ENCODE peak calls at places on chromosomes 11 and 22, in seven cellular contexts. L, K, Y, A, B, O and I are unnamed samples.
A peak's percentile ranks its signal among the peaks of the same experiment; 100 is the strongest.

GRCh38 chr11:116461789-116462188 is 311.0 kb downstream of the BUD13 start:
- DNase-seq in A (no peak), O (no peak), B (no peak), L (no peak), K (no peak), Y (no peak), I (no peak)

GRCh38 chr11:112525270-112525669 is 264.6 kb upstream of the PLET1 start:
- DNase-seq in L (peak; percentile 71), O (no peak), K (no peak), Y (no peak), A (no peak), B (no peak), I (no peak)

GRCh38 chr22:45830531-45831245 is 146.3 kb downstream of the WNT7B start:
- DNase-seq in K (peak; percentile 83), B (no peak), Y (no peak), O (no peak), A (no peak), L (peak; percentile 77), I (no peak)

GRCh38 chr11:94060401-94060800 is 39.2 kb downstream of the HEPHL1 start:
- DNase-seq in O (no peak), Y (no peak), A (no peak), L (peak; percentile 18), B (no peak), K (peak; percentile 35), I (no peak)

GRCh38 chr11:110818032-110818687 is 105.9 kb upstream of the ARHGAP20 start:
- DNase-seq in K (peak; percentile 60), A (no peak), B (no peak), O (no peak), Y (no peak), L (peak; percentile 76), I (no peak)

GRCh38 chr11:125869526-125869925 is 17.9 kb upstream of the HYLS1 start:
- DNase-seq in L (no peak), A (no peak), Y (no peak), O (no peak), B (no peak), K (no peak), I (no peak)

GRCh38 chr11:126192386-126192785 is 19.1 kb downstream of the RPUSD4 start:
- DNase-seq in Y (no peak), L (no peak), K (no peak), B (no peak), O (no peak), A (no peak), I (no peak)

GRCh38 chr11:131412061-131412460 is 41.6 kb downstream of the NTM start:
- DNase-seq in O (no peak), L (no peak), K (no peak), B (no peak), Y (no peak), A (no peak), I (no peak)

GRCh38 chr22:46833228-46833627 is 70.8 kb downstream of the TBC1D22A start:
- DNase-seq in L (peak; percentile 46), O (no peak), Y (no peak), K (peak; percentile 25), B (peak; percentile 8), A (no peak), I (peak; percentile 59)

GRCh38 chr11:126113515-126113957 is 50.9 kb upstream of the CDON start:
- DNase-seq in Y (no peak), O (no peak), K (peak; percentile 96), L (peak; percentile 87), B (peak; percentile 43), A (no peak), I (peak; percentile 96)

GRCh38 chr11:101866619-101867491 is 48.0 kb upstream of the CEP126 start:
- DNase-seq in L (peak; percentile 63), A (no peak), B (no peak), O (no peak), Y (no peak), K (peak; percentile 69), I (no peak)

GRCh38 chr22:30250713-30251267 is 4.2 kb upstream of the LIF start:
- DNase-seq in K (peak; percentile 86), B (no peak), O (peak; percentile 50), L (peak; percentile 77), Y (no peak), A (no peak), I (no peak)

GRCh38 chr22:38295863-38296262 is 21.4 kb downstream of the CSNK1E start:
- DNase-seq in K (no peak), B (no peak), L (no peak), O (no peak), A (no peak), Y (no peak), I (no peak)

GRCh38 chr11:86802601-86803051 is 2.3 kb downstream of the PRSS23 start:
- DNase-seq in Y (no peak), L (peak; percentile 57), K (peak; percentile 57), A (no peak), B (no peak), O (no peak), I (no peak)

GRCh38 chr11:65852508-65853248 is 5.3 kb downstream of the CFL1 start:
- DNase-seq in B (no peak), O (no peak), K (no peak), A (no peak), Y (peak; percentile 90), L (no peak), I (no peak)

GRCh38 chr11:120748485-120748814 is 236.9 kb downstream of the GRIK4 start:
- DNase-seq in Y (no peak), L (no peak), O (no peak), B (no peak), A (no peak), K (no peak), I (no peak)

GRCh38 chr11:101043940-101044339 is 85.7 kb downstream of the PGR start:
- DNase-seq in L (no peak), O (no peak), A (no peak), Y (no peak), K (no peak), B (no peak), I (no peak)

GRCh38 chr11:134205729-134206128 is 18.0 kb downstream of the NCAPD3 start:
- DNase-seq in K (no peak), B (no peak), O (no peak), A (no peak), L (no peak), Y (no peak), I (no peak)

GRCh38 chr11:59158206-59159068 is 13.5 kb upstream of the DTX4 start:
- DNase-seq in K (peak; percentile 75), L (peak; percentile 75), B (no peak), Y (no peak), O (peak; percentile 57), A (peak; percentile 68), I (no peak)

GRCh38 chr11:94835571-94835970 is 67.4 kb downstream of the AMOTL1 start:
- DNase-seq in A (no peak), Y (no peak), O (no peak), B (no peak), K (peak; percentile 70), L (peak; percentile 54), I (no peak)

GRCh38 chr11:968822-969221 is 43.2 kb downstream of the AP2A2 start:
- DNase-seq in O (no peak), Y (no peak), B (no peak), K (no peak), A (no peak), L (no peak), I (no peak)